ENCODE peak calls at places on chromosomes 3 and 15, in eight cellular contexts. S, A, L, W, Q, P, I and H are unnamed samples.

GRCh38 chr3:134904333-134904771 is 109.3 kb downstream of the EPHB1 start:
- DNase-seq in P (no peak), Q (no peak), S (no peak), A (no peak), L (no peak), W (no peak), I (no peak), H (no peak)

GRCh38 chr15:74653426-74654082 is 37.9 kb downstream of the CLK3 start:
- DNase-seq in P (no peak), Q (peak; percentile 59), A (no peak), W (no peak), L (peak; percentile 92), S (peak; percentile 92), I (peak; percentile 88), H (no peak)

GRCh38 chr15:68106656-68107055 is 52.5 kb downstream of the PIAS1 start:
- DNase-seq in A (no peak), Q (peak; percentile 56), L (peak; percentile 13), S (peak; percentile 28), I (peak; percentile 32), P (no peak), W (no peak), H (no peak)

GRCh38 chr15:60399931-60400330 is 2.1 kb upstream of the ANXA2 start:
- DNase-seq in W (no peak), Q (peak; percentile 84), S (peak; percentile 76), P (no peak), I (peak; percentile 66), L (peak; percentile 48), A (no peak), H (no peak)

GRCh38 chr3:109702252-109702651 is 364.9 kb upstream of the DPPA4 start:
- DNase-seq in P (no peak), W (no peak), I (peak; percentile 72), S (no peak), A (no peak), L (peak; percentile 61), Q (peak; percentile 77), H (no peak)

GRCh38 chr15:99441871-99442267 is 123.9 kb upstream of the MEF2A start:
- DNase-seq in L (no peak), A (no peak), Q (no peak), W (peak; percentile 14), I (no peak), S (no peak), P (no peak), H (no peak)

GRCh38 chr3:31668258-31668657 is 135.5 kb downstream of the STT3B start:
- DNase-seq in I (no peak), W (no peak), L (no peak), P (no peak), A (no peak), S (no peak), Q (no peak), H (no peak)

GRCh38 chr3:57434041-57434440 is 110.1 kb downstream of the DNAH12 start:
- DNase-seq in W (no peak), L (peak; percentile 54), I (peak; percentile 46), S (peak; percentile 69), A (peak; percentile 6), Q (peak; percentile 28), P (no peak), H (no peak)

GRCh38 chr3:51891242-51892039 is 11.7 kb downstream of the IQCF1 start:
- DNase-seq in L (no peak), A (no peak), W (no peak), P (no peak), I (no peak), Q (no peak), S (no peak), H (no peak)

GRCh38 chr15:40155270-40155910 is 5.5 kb upstream of the BUB1B start:
- DNase-seq in W (peak; percentile 73), Q (no peak), L (no peak), P (peak; percentile 55), I (no peak), S (no peak), A (no peak), H (no peak)

GRCh38 chr3:14235896-14236295 is 57.3 kb downstream of the LSM3 start:
- DNase-seq in S (peak; percentile 73), W (no peak), A (no peak), Q (no peak), P (peak; percentile 53), I (no peak), L (peak; percentile 65), H (no peak)

GRCh38 chr3:25493246-25493645 is 65.2 kb downstream of the RARB start:
- DNase-seq in L (no peak), W (no peak), S (no peak), A (no peak), I (peak; percentile 38), P (no peak), Q (no peak), H (no peak)

GRCh38 chr15:65377105-65377975 is 462 bp downstream of the IGDCC3 start:
- DNase-seq in S (peak; percentile 51), Q (no peak), P (no peak), W (no peak), A (peak; percentile 71), L (peak; percentile 25), I (no peak), H (peak; percentile 85)

GRCh38 chr3:187777331-187778046 is 32.2 kb upstream of the BCL6 start:
- DNase-seq in W (no peak), S (peak; percentile 26), Q (peak; percentile 27), I (peak; percentile 7), P (no peak), L (no peak), A (no peak), H (no peak)

GRCh38 chr15:49721091-49721490 is 100.2 kb downstream of the DTWD1 start:
- DNase-seq in L (no peak), A (no peak), P (no peak), W (no peak), S (peak; percentile 11), I (no peak), Q (no peak), H (no peak)

GRCh38 chr3:35776346-35776745 is 137.0 kb downstream of the ARPP21 start:
- DNase-seq in S (no peak), A (no peak), L (no peak), W (no peak), P (no peak), Q (no peak), I (no peak), H (no peak)

GRCh38 chr3:177813322-177813721 is 616.0 kb upstream of the TBL1XR1 start:
- DNase-seq in Q (peak; percentile 42), P (no peak), S (no peak), I (peak; percentile 44), L (peak; percentile 53), W (peak; percentile 80), A (no peak), H (no peak)

GRCh38 chr3:19250959-19251610 is 102.8 kb downstream of the KCNH8 start:
- DNase-seq in S (no peak), Q (no peak), L (no peak), I (no peak), W (no peak), P (no peak), A (no peak), H (no peak)

GRCh38 chr3:19254189-19254588 is 105.9 kb downstream of the KCNH8 start:
- DNase-seq in L (no peak), S (no peak), I (no peak), W (no peak), Q (no peak), A (no peak), P (no peak), H (no peak)

GRCh38 chr3:19254784-19255338 is 106.6 kb downstream of the KCNH8 start:
- DNase-seq in P (no peak), W (no peak), Q (no peak), L (no peak), S (no peak), A (no peak), I (no peak), H (no peak)

GRCh38 chr3:19256313-19256712 is 108.0 kb downstream of the KCNH8 start:
- DNase-seq in P (no peak), W (no peak), L (no peak), Q (no peak), A (no peak), I (no peak), S (no peak), H (no peak)
- TF ChIP-seq CTCF in P (no peak), W (no peak), L (no peak), Q (no peak), A (no peak), I (no peak), S (no peak), H (no peak)

DNA sequence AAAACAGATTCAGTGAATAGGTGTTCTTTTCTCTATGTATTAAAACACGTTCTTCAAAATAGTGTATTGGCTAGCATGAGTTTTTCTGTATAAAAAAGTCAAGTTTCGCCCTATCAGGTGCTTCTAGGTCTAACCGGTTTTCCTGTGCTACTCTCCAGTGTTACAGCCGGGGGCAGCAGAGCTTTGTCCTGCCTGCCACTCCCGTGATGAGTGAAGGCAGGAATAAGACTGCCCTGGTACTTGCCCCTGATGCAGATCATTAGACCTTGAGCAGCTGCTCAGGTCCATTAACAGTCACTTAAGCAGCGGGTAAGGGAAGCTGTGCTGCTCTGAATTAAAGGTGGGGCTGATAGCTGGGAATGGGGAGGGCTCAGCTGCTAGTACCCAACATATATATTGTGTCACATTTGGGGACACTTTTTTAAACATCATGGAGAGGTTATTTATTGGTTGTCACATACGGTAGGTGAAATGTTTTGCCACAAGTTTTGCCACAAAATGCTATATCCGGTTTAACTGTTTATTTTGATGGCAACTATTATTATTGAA is 1.3 kb upstream of the UNC13C start:
- DNase-seq in P (no peak), Q (no peak), S (no peak), A (peak; percentile 43), W (no peak), I (no peak), L (no peak), H (no peak)
- TF ChIP-seq CTCF in P (no peak), Q (no peak), S (no peak), A (peak; percentile 19), W (no peak), I (no peak), L (no peak), H (peak; percentile 66)

GRCh38 chr3:22263042-22263441 is 512.0 kb upstream of the ZNF385D start:
- DNase-seq in P (no peak), Q (peak; percentile 19), A (no peak), S (peak; percentile 85), I (peak; percentile 79), W (no peak), L (peak; percentile 75), H (no peak)

DNA sequence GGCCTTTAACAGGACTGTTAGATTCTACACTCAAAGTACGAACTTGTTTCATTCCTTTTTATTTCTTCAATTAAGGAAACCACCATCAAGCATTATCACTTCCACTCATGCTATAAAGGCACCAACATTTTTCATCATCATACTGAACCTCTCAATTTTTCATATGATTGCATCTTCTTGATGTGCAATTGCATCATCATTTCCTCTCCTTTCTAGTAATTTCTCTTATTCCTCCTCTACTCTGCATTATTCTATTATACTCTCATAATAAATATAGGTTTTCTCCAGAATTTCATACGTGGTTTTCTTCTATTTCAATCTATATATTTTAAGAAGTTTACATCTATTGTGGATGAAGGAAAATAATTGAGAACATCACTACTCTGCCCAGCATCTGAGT is 506.2 kb upstream of the ZNF385D start:
- DNase-seq in A (no peak), Q (no peak), P (no peak), W (no peak), S (no peak), I (no peak), L (no peak), H (no peak)
- TF ChIP-seq CTCF in A (no peak), Q (no peak), P (no peak), W (no peak), S (no peak), I (no peak), L (no peak), H (no peak)

DNA sequence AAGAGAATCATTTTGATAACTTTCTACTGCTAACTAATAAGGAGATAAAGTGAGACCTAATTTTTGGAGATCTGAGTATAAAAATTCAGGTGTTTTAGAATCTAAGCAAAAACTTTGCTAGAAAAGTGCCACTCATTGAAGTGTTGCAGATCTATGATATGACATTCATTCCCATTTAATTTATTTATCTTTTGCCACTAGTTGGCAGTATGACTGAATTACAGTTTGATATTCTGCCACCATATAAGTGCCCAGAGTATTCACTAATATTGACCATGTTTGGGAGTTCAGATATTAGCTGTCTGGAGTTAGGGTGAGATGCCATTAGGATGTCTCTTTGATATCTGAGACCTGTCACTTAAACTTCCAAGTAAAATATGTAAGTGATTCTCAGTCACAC is 251.3 kb upstream of the GBE1 start:
- DNase-seq in A (no peak), S (peak; percentile 4), L (no peak), I (peak; percentile 2), Q (no peak), W (no peak), P (no peak), H (no peak)
- TF ChIP-seq CTCF in A (no peak), S (no peak), L (peak; percentile 36), I (peak; percentile 40), Q (peak; percentile 19), W (no peak), P (no peak), H (peak; percentile 68)